ENCODE peak calls at places on chromosomes 5 and 9, in six cellular contexts. E is mammary epithelial cell, L is progenitor cell of endocrine pancreas, D is GM20000, O is ascending aorta, Z is thyroid gland. H is an unnamed sample.

GRCh38 chr5:146208916-146209522 is 5.6 kb downstream of the RBM27 start:
- DNase-seq in L (no peak), Z (no peak), D (no peak), O (no peak), E (no peak), H (no peak)

GRCh38 chr5:142164315-142164714 is 55.7 kb downstream of the NDFIP1 start:
- DNase-seq in Z (no peak), E (no peak), L (no peak), O (peak), D (no peak), H (no peak)

GRCh38 chr5:134215757-134216156 is 10.1 kb downstream of the PPP2CA start:
- DNase-seq in E (no peak), D (no peak), L (no peak), Z (no peak), O (no peak), H (no peak)

GRCh38 chr5:107563957-107564544 is 106.7 kb downstream of the EFNA5 start:
- DNase-seq in O (no peak), E (no peak), D (no peak), Z (no peak), L (no peak), H (no peak)

GRCh38 chr5:128538249-128539037 is 398 bp upstream of the FBN2 start:
- DNase-seq in D (no peak), L (peak), O (peak), E (peak), Z (peak), H (no peak)

GRCh38 chr5:168047669-168048111 is 243.8 kb upstream of the WWC1 start:
- DNase-seq in D (no peak), E (no peak), O (no peak), L (no peak), Z (peak), H (no peak)

GRCh38 chr5:115961413-115962238 is 649 bp upstream of the LVRN start:
- DNase-seq in Z (no peak), D (peak), L (no peak), E (no peak), O (no peak), H (no peak)

GRCh38 chr5:134100283-134101011 is 14.0 kb upstream of the TCF7 start:
- DNase-seq in O (no peak), L (no peak), E (peak), Z (peak), D (peak), H (peak)

GRCh38 chr5:173222466-173222865 is 12.5 kb downstream of the NKX2-5 start:
- DNase-seq in L (no peak), D (no peak), Z (no peak), O (no peak), E (no peak), H (no peak)

GRCh38 chr5:12845549-12846159 is 941.4 kb upstream of the CTNND2 start:
- DNase-seq in Z (no peak), D (no peak), E (no peak), L (no peak), O (no peak), H (no peak)

GRCh38 chr9:23322392-23322791 is 503.6 kb downstream of the ELAVL2 start:
- DNase-seq in E (peak), L (no peak), Z (no peak), D (no peak), O (no peak), H (no peak)

GRCh38 chr5:172633403-172633970 is 7.6 kb upstream of the NEURL1B start:
- DNase-seq in O (no peak), L (no peak), Z (no peak), E (no peak), D (no peak), H (no peak)

GRCh38 chr9:137456061-137456863 is 2.9 kb downstream of the NSMF start:
- DNase-seq in L (no peak), Z (no peak), E (no peak), D (no peak), O (peak), H (no peak)

GRCh38 chr5:32285489-32286138 is 27.1 kb downstream of the MTMR12 start:
- DNase-seq in Z (no peak), O (no peak), D (no peak), L (no peak), E (no peak), H (no peak)

GRCh38 chr5:158484968-158485367 is 614.7 kb downstream of the EBF1 start:
- DNase-seq in E (no peak), O (peak), D (no peak), L (no peak), Z (no peak), H (no peak)

GRCh38 chr5:158487156-158487555 is 612.6 kb downstream of the EBF1 start:
- DNase-seq in D (no peak), Z (no peak), O (no peak), L (no peak), E (no peak), H (no peak)

GRCh38 chr5:158487677-158488076 is 612.0 kb downstream of the EBF1 start:
- DNase-seq in E (no peak), D (no peak), L (no peak), Z (no peak), O (no peak), H (no peak)

GRCh38 chr5:158484246-158484645 is 615.5 kb downstream of the EBF1 start:
- DNase-seq in E (no peak), O (no peak), L (no peak), Z (no peak), D (no peak), H (no peak)

DNA sequence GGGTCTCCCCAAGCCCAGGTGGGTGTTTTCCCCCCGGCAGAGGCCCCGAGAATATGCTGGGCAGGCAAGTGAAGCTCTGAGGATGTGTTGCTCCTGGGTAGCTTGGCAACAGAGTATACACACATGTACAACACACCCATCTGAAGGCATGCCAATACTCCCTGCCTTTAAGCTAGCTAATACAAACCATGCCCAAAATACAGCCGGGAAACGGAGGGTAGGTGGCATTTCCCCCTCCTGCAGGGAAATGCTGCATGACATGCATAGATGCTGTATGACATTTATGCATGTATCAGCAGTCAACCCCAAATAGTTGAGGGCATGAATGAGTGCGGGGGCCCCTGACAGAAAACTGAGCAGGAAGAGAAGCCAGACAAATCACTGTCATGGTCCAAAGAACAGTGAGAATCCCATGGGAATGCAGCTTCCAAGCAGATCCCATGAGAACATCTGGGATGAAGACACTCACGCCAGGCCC is 614.1 kb downstream of the EBF1 start:
- DNase-seq in O (peak), L (no peak), E (no peak), D (no peak), Z (peak), H (no peak)
- TF ChIP-seq CTCF in O (no peak), L (no peak), E (no peak), D (no peak), Z (no peak), H (no peak)

DNA sequence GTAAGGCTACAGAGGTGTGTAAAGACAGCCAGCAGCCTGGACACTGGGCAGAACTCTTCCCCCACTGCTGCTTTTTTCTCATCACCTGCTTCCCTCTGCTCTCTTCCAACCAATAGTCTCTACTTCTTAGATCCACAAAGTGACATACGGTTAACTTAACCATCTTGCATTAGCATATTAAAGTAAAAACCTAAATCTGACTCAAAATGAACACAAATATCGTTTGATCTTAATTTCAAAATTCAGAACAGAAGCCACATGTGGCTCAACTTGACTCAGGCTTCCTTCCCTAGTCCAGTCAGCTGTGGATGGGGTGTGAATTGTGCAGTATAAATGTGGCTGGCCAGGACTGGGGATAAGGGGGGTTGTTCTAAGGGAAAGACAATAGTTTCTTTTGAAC is 114.3 kb downstream of the STARD4 start:
- DNase-seq in O (no peak), L (no peak), E (no peak), D (no peak), Z (no peak), H (no peak)
- TF ChIP-seq CTCF in O (no peak), L (no peak), E (no peak), D (no peak), Z (no peak), H (no peak)

DNA sequence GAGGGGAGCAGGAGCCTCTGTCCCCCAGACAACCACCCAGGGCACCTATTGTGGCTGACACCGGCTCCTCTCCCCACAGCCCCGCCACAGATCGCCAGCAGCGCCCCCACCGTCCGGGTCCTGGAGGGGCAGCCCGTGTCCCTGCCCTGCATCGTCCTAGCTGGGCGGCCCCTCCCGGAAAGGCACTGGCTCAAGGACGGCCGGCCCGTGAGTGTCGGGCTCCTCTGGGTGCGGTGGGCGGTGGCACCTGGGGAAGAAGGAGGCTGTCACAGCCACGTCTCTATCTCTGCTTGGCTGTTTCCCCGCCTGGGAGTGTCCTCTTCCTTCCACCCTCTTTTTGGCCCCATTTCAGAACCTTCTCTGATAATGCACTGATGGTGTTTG is 55.1 kb downstream of the HMCN2 start:
- DNase-seq in E (no peak), Z (peak), O (no peak), D (no peak), L (no peak), H (no peak)
- TF ChIP-seq CTCF in E (peak), Z (peak), O (no peak), D (no peak), L (no peak), H (no peak)

DNA sequence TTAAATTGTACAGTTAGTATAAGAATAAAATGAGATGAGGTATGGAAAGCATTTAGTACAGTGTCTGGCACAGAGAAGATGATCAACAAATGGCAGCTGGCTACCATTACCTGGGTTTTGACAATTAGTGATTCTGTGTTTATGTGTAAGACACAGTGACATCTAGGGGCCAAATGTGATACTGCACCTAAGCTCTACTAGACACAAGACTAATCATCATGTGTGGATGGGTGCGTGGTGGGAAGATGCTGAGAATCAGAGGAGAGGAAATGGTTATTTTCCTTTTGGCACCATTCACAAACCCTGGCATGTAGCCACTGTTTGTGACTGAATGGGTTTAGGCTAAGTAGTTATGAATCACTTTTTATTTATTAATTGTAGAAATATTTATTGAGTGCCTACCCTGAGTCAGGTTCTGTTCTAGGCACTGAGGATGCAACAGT is 109.8 kb upstream of the TBC1D2 start:
- DNase-seq in O (no peak), L (no peak), E (peak), Z (no peak), D (no peak), H (no peak)
- TF ChIP-seq CTCF in O (no peak), L (peak), E (peak), Z (peak), D (peak), H (no peak)

DNA sequence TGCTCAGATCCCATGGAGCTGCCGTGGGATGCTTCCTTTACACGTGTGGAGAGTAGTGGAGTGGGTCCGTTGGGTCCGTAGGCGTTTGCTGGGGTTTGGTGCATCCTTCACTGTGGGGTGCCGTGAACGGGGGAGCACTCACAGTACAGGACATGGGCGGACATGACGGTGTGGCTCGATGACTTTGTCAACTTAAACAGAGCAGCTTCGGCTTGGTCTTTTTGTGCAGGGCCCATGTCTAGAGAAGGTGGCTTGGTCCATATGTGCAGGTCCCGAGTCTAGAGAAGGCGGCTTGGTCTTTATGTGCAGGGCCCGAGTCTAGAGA is 26.4 kb upstream of the EXOC3 start:
- DNase-seq in E (no peak), O (no peak), L (no peak), Z (no peak), D (no peak), H (no peak)
- TF ChIP-seq CTCF in E (no peak), O (no peak), L (no peak), Z (no peak), D (no peak), H (no peak)

GRCh38 chr5:98454904-98455303 is 318.6 kb upstream of the RGMB start:
- DNase-seq in O (no peak), Z (no peak), L (no peak), D (no peak), E (peak), H (no peak)
- TF ChIP-seq CTCF in O (no peak), Z (no peak), L (no peak), D (no peak), E (peak), H (no peak)

GRCh38 chr5:36462295-36463021 is 143.9 kb upstream of the SLC1A3 start:
- DNase-seq in E (peak), L (no peak), Z (no peak), O (no peak), D (no peak), H (no peak)

GRCh38 chr5:36458746-36459145 is 147.7 kb upstream of the SLC1A3 start:
- DNase-seq in L (no peak), E (peak), D (no peak), O (no peak), Z (no peak), H (no peak)

GRCh38 chr5:36457511-36458260 is 148.7 kb upstream of the SLC1A3 start:
- DNase-seq in E (no peak), L (no peak), D (no peak), O (no peak), Z (no peak), H (no peak)

DNA sequence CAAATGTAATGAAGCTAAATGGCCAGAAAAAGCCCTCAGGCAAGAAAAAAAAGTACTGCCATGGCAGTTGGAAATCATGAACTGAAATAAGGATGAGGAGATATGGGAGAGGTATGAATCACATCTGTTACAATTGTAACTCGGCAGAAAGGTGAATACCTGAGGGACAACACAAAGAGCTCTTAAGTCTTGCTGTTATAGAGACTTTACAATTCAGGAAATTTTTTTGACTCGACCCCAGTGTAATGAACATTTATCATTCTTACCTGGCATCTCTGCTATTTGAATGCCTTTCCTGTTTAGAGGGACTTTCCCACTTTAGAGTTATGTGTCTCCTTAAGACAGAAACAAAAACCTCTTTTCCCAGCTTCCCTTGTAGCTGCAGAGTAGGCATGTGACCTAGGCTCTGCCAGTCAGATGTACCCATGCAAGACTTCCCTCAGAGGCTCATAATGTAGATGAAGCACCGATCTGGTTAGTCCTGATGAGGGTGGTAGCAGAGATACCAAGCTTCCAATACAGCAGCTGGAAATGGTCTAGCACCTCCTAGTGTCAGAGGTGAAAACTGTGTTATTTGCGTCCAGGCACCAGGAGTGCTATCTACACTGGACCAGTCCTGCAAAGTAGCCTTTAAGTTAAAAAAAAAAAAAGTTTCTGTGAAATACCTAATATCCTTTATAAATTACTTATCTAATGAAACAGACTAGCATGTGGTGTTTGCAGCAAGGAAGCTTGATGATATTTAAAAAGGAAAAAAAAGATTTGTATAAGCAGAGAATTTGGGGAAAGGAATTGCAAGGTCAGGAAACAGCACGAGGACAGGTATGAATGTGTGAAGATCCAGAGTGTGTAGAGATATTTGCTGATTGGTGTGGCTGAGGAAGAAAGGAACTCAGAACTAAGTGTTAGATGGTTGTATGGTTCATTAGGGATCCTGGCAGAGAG is 146.9 kb upstream of the SLC1A3 start:
- DNase-seq in D (no peak), Z (no peak), L (no peak), E (peak), O (no peak), H (no peak)
- TF ChIP-seq CTCF in D (no peak), Z (peak), L (peak), E (peak), O (no peak), H (peak)

DNA sequence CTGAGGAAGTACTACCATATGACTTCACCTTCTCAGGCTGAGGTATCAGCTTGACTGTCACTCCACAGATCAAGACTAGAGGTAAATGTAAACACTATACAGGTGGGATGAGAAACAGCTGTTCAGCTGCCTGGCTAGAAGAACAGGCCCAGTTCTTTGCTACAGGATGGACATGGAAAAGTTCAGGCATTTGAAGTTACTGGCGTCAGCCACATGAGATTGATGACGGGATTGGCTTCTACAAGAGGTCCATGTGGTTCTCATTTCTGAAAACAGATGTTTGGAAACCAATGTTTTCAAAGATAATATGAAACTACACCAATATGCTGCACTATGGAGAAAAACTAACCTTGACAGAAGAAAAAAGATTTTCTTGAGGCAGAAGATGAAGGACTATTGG is 324.1 kb downstream of the CDH10 start:
- DNase-seq in L (no peak), E (no peak), O (no peak), Z (no peak), D (no peak), H (no peak)
- TF ChIP-seq CTCF in L (no peak), E (no peak), O (no peak), Z (no peak), D (no peak), H (no peak)

GRCh38 chr5:56361398-56361797 is 128.3 kb upstream of the ANKRD55 start:
- DNase-seq in E (no peak), O (no peak), D (no peak), L (no peak), Z (no peak), H (no peak)

GRCh38 chr5:56369333-56369947 is 136.3 kb upstream of the ANKRD55 start:
- DNase-seq in L (no peak), O (no peak), E (no peak), Z (no peak), D (no peak), H (no peak)

GRCh38 chr5:56367752-56368151 is 134.6 kb upstream of the ANKRD55 start:
- DNase-seq in O (no peak), E (no peak), D (no peak), Z (no peak), L (no peak), H (no peak)

DNA sequence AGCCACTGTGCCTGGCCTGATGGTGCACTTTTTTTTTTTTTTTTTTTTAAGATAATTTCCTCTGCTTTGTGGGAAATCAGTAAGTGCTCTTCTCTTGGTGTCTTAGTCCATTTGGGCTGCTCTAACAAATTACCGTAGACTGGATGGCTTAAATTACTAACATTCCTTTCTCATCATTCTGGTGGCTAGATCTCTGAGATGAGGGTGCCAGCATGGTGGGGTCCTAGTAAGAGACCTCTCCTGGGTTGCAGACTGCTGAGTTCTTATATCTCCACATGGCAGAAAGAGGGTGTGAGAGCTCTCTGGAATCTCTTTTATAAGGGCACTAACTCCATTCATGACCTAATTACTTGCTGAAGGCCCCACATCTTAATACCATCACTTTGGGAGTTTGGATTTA is 133.9 kb upstream of the ANKRD55 start:
- DNase-seq in O (no peak), E (no peak), Z (no peak), L (no peak), D (no peak), H (no peak)
- TF ChIP-seq CTCF in O (no peak), E (no peak), Z (no peak), L (no peak), D (no peak), H (no peak)

H was measured in natural killer cell.